ENCODE peak calls at places on chromosomes 16 and 17, in seven cellular contexts. K is GM23338; C is thoracic aorta; N is aorta; Y is mammary epithelial cell; E is lower lobe of right lung; M is CD4-positive, alpha-beta T cell. R is an unnamed sample.

GRCh38 chr16:21666772-21667171 is 3.0 kb downstream of the OTOA start:
- DNase-seq in E (no peak), N (no peak), C (no peak), Y (no peak), M (no peak), K (peak; percentile 19), R (no peak)

GRCh38 chr16:59697746-59698145 is 963.6 kb upstream of the GOT2 start:
- DNase-seq in C (no peak), Y (no peak), M (no peak), N (no peak), E (no peak), K (no peak), R (no peak)

GRCh38 chr17:56125830-56126819 is 27.1 kb upstream of the ANKFN1 start:
- DNase-seq in Y (peak; percentile 17), N (no peak), E (no peak), M (no peak), C (no peak), K (peak; percentile 76), R (peak; percentile 13)

GRCh38 chr16:53232826-53233529 is 178.2 kb downstream of the CHD9 start:
- DNase-seq in K (no peak), M (no peak), C (no peak), N (no peak), Y (no peak), E (no peak), R (no peak)

GRCh38 chr16:24482681-24483202 is 56.6 kb upstream of the RBBP6 start:
- DNase-seq in Y (no peak), C (no peak), E (no peak), N (no peak), K (peak; percentile 81), M (no peak), R (no peak)

GRCh38 chr17:57424777-57425188 is 168.5 kb downstream of the MSI2 start:
- DNase-seq in Y (no peak), C (no peak), E (no peak), M (no peak), N (no peak), K (no peak), R (no peak)

GRCh38 chr17:80817861-80818260 is 173.8 kb upstream of the CHMP6 start:
- DNase-seq in N (peak; percentile 50), Y (peak; percentile 31), M (no peak), E (peak; percentile 21), C (no peak), K (no peak), R (no peak)

GRCh38 chr17:45113424-45113754 is 18.9 kb downstream of the PLCD3 start:
- DNase-seq in K (no peak), E (no peak), N (no peak), M (no peak), C (no peak), Y (no peak), R (no peak)

GRCh38 chr17:50426814-50427787 is 1.1 kb downstream of the ACSF2 start:
- DNase-seq in M (no peak), C (no peak), E (no peak), K (peak; percentile 73), Y (peak; percentile 43), N (no peak), R (peak; percentile 20)

GRCh38 chr16:22323998-22324786 is 27.0 kb downstream of the POLR3E start:
- DNase-seq in Y (no peak), C (no peak), E (no peak), K (no peak), N (no peak), M (no peak), R (no peak)

DNA sequence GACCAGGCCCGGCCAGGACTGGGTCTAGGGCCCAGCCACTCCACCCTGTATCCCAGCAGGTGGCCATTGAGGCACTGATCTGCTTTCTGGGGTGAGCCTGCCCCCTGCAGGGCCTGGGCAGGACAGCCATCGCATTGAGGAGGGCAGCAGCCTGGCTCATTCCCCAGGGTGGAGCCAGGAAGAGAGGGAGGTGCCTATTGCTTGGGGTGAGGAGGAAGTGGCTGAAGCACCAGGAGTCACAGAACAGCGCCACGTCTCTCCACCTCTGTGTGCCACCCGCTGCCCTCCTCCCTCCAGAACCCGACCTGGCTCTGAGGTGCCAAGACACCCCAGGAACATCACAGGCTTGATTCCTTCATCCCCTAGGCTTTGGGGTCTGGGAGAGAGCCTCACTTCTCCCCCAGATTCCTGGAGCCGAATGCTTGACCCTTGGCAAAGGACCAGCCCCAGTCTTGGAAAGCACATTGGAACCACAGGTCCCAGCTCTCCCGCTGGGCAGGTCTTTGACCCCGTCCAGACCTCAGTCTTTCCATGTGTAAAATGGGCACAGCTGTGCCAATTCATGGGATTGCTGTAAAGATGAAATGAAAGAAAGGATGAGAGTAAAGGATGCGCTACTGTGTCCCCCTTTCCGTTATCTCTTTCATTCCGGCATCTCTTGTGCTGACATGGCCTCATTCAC is 7.2 kb upstream of the KRT36 start:
- DNase-seq in N (no peak), Y (peak; percentile 88), K (peak; percentile 86), M (peak; percentile 61), C (no peak), E (peak; percentile 90), R (peak; percentile 55)
- H3K27ac ChIP-seq in N (no peak overlapping the region), Y (peak overlapping the region; percentile 52), K (no peak overlapping the region), M (no peak overlapping the region), C (no peak overlapping the region), E (peak overlapping the region; percentile 67), R (no peak overlapping the region)

GRCh38 chr16:10947211-10947787 is 2.9 kb downstream of the CLEC16A start:
- DNase-seq in C (no peak), K (no peak), Y (no peak), E (no peak), N (no peak), M (no peak), R (no peak)

GRCh38 chr16:10950393-10950792 is 6.0 kb downstream of the CLEC16A start:
- DNase-seq in C (no peak), M (no peak), N (no peak), E (no peak), Y (peak; percentile 72), K (no peak), R (no peak)

GRCh38 chr16:10951016-10951415 is 6.7 kb downstream of the CLEC16A start:
- DNase-seq in N (no peak), C (no peak), E (no peak), K (no peak), Y (no peak), M (no peak), R (no peak)

GRCh38 chr16:10946308-10946707 is 1.9 kb downstream of the CLEC16A start:
- DNase-seq in N (no peak), Y (peak; percentile 27), C (no peak), K (peak; percentile 83), M (no peak), E (no peak), R (no peak)

GRCh38 chr16:10949424-10949970 is 5.1 kb downstream of the CLEC16A start:
- DNase-seq in N (peak; percentile 86), C (no peak), M (peak; percentile 21), Y (no peak), E (no peak), K (peak; percentile 86), R (peak; percentile 39)
- H3K27ac ChIP-seq in N (no peak overlapping the region), C (no peak overlapping the region), M (no peak overlapping the region), Y (no peak overlapping the region), E (no peak overlapping the region), K (peak overlapping the region; percentile 40), R (no peak overlapping the region)

GRCh38 chr17:48724241-48725004 is 1.4 kb downstream of the PRAC2 start:
- DNase-seq in C (peak; percentile 40), M (peak; percentile 67), N (peak; percentile 95), Y (peak; percentile 51), E (peak; percentile 87), K (peak; percentile 87), R (peak; percentile 90)

GRCh38 chr17:48725005-48725293 is 2.0 kb downstream of the PRAC2 start:
- DNase-seq in Y (no peak), K (no peak), N (no peak), M (no peak), C (no peak), E (no peak), R (no peak)

GRCh38 chr17:48726916-48727286 is 1.6 kb downstream of the HOXB13 start:
- DNase-seq in C (no peak), E (no peak), Y (no peak), M (no peak), K (no peak), N (no peak), R (no peak)

GRCh38 chr17:48726182-48726915 is 2.2 kb downstream of the HOXB13 start:
- DNase-seq in K (no peak), N (peak; percentile 2), Y (no peak), C (no peak), M (no peak), E (no peak), R (no peak)

DNA sequence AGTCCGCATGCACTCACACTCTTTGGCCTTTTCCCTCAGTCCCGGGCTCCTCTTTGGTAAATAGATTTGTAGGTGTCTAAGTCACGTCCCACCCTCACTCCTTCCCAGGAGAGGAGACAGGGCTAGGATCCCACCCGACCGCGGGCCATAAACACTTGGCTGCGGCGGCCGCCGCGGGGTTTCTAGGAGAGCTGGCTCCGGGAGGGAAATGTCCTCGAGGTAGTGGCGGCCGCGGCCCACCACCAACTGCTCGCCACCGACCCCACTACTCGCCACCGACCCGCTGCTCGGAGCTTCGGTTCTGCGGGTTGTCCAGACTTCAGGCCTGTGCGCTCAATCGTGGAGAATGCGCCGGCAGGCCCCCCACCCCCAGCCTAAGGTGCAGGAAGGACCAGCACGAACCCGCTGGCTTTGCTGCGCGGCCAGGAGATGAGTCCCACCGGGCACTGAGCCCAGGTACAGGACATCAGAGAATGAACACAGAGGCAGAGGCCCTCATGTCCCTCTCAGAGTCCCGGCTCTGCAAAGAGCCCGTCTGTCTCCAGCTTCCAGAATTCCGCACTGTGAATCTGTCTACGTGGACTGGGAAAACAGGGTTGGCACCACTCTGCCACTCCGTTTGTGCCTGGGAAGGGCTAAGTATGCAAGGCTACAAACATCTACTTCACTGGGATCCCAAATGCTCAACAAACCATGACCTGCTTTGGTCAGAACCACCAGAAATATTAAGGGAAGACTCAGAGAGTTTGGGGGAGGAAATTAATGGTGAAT is 2.5 kb downstream of the PRAC2 start:
- DNase-seq in N (peak; percentile 74), K (no peak), C (no peak), E (no peak), Y (no peak), M (no peak), R (no peak)
- H3K27ac ChIP-seq in N (no peak overlapping the region), K (no peak overlapping the region), C (no peak overlapping the region), E (no peak overlapping the region), Y (no peak overlapping the region), M (no peak overlapping the region), R (no peak overlapping the region)

GRCh38 chr17:72121164-72122001 is 563 bp downstream of the SOX9 start:
- DNase-seq in E (peak; percentile 61), Y (peak; percentile 54), C (no peak), M (no peak), N (no peak), K (peak; percentile 66), R (peak; percentile 59)
- H3K27ac ChIP-seq in E (peak overlapping the region; percentile 53), Y (peak overlapping the region; percentile 88), C (no peak overlapping the region), M (no peak overlapping the region), N (no peak overlapping the region), K (no peak overlapping the region), R (peak overlapping the region; percentile 35)

GRCh38 chr16:12907670-12908233 is 6.4 kb downstream of the SHISA9 start:
- DNase-seq in N (no peak), C (no peak), Y (no peak), E (no peak), M (no peak), K (peak; percentile 79), R (no peak)

GRCh38 chr16:12903325-12904040 is 2.1 kb downstream of the SHISA9 start:
- DNase-seq in Y (no peak), C (no peak), M (no peak), N (no peak), E (no peak), K (peak; percentile 69), R (no peak)

GRCh38 chr16:12906765-12907516 is 5.5 kb downstream of the SHISA9 start:
- DNase-seq in N (no peak), M (no peak), Y (no peak), K (no peak), C (no peak), E (no peak), R (no peak)

GRCh38 chr16:12904041-12904671 is 2.8 kb downstream of the SHISA9 start:
- DNase-seq in N (no peak), C (no peak), K (peak; percentile 68), E (no peak), M (no peak), Y (no peak), R (no peak)

GRCh38 chr16:12906271-12906670 is 4.9 kb downstream of the SHISA9 start:
- DNase-seq in C (no peak), K (no peak), E (no peak), Y (no peak), N (no peak), M (no peak), R (no peak)
- H3K27ac ChIP-seq in C (no peak overlapping the region), K (no peak overlapping the region), E (no peak overlapping the region), Y (no peak overlapping the region), N (no peak overlapping the region), M (no peak overlapping the region), R (no peak overlapping the region)

R was measured in body of pancreas.